ENCODE peak calls at places on chromosomes 1 and 21, in nine cellular contexts. N is spleen; J is effector memory CD8-positive, alpha-beta T cell; K is T1000; U is NCI-H1092; O is LHCN-M2; A is nephron progenitor cell; T is right cardiac atrium; E is pulmonary artery endothelial cell. Y is an unnamed sample.

GRCh38 chr1:22275626-22276395 is 132.9 kb upstream of the WNT4 start:
- DNase-seq in T (peak; percentile 40), J (peak; percentile 8), E (peak; percentile 17), K (no peak), A (peak; percentile 82), N (no peak), U (peak; percentile 35), O (peak; percentile 24), Y (peak; percentile 25)

GRCh38 chr1:218930879-218931278 is 242.8 kb upstream of the LYPLAL1 start:
- DNase-seq in T (no peak), K (peak; percentile 45), U (no peak), A (no peak), J (no peak), E (peak; percentile 84), N (no peak), O (peak; percentile 37), Y (no peak)

GRCh38 chr1:31571340-31572295 is 4.7 kb upstream of the TINAGL1 start:
- DNase-seq in N (peak; percentile 18), K (no peak), U (no peak), O (no peak), T (no peak), J (no peak), A (no peak), E (no peak), Y (no peak)

GRCh38 chr1:214901718-214902117 is 180.8 kb upstream of the KCNK2 start:
- DNase-seq in T (no peak), E (no peak), K (peak; percentile 10), O (peak; percentile 42), N (no peak), J (no peak), A (no peak), U (no peak), Y (no peak)

GRCh38 chr1:19091539-19091938 is 118.5 kb downstream of the UBR4 start:
- DNase-seq in T (no peak), O (peak; percentile 37), N (no peak), A (no peak), K (no peak), U (no peak), J (no peak), E (no peak), Y (no peak)

GRCh38 chr1:234781241-234782056 is 171.5 kb upstream of the IRF2BP2 start:
- DNase-seq in O (peak; percentile 26), E (no peak), T (no peak), J (no peak), N (no peak), K (no peak), U (no peak), A (no peak), Y (no peak)

GRCh38 chr21:25496825-25497482 is 110.3 kb downstream of the MRPL39 start:
- DNase-seq in J (no peak), K (no peak), E (no peak), O (no peak), T (no peak), U (no peak), A (no peak), N (no peak), Y (no peak)

GRCh38 chr21:41610042-41610839 is 102.3 kb upstream of the TMPRSS2 start:
- DNase-seq in N (no peak), A (peak; percentile 74), T (peak; percentile 63), E (peak; percentile 13), O (peak; percentile 48), J (no peak), K (no peak), U (peak; percentile 29), Y (peak; percentile 13)

GRCh38 chr1:62439652-62440371 is 3.0 kb downstream of the USP1 start:
- DNase-seq in E (no peak), K (no peak), J (no peak), T (no peak), U (no peak), O (no peak), N (no peak), A (no peak), Y (no peak)

GRCh38 chr1:32231843-32232432 is 9.7 kb downstream of the EIF3I start:
- DNase-seq in K (no peak), E (no peak), U (no peak), T (no peak), A (no peak), J (no peak), O (no peak), N (no peak), Y (no peak)

GRCh38 chr1:109425391-109425790 is 857 bp downstream of the PSMA5 start:
- DNase-seq in N (no peak), A (no peak), E (no peak), J (no peak), T (no peak), K (no peak), O (peak; percentile 6), U (no peak), Y (no peak)

GRCh38 chr1:246875041-246876026 is 56.4 kb downstream of the AHCTF1 start:
- DNase-seq in K (peak; percentile 4), N (no peak), J (no peak), T (no peak), E (no peak), A (no peak), O (peak; percentile 83), U (no peak), Y (no peak)

GRCh38 chr21:15224346-15225086 is 159.7 kb upstream of the NRIP1 start:
- DNase-seq in U (no peak), A (no peak), E (no peak), K (peak; percentile 27), J (no peak), N (no peak), T (no peak), O (peak; percentile 90), Y (no peak)

GRCh38 chr1:56645663-56646330 is 683 bp downstream of the PRKAA2 start:
- DNase-seq in E (no peak), A (peak; percentile 10), N (no peak), O (no peak), K (no peak), T (peak; percentile 19), J (no peak), U (no peak), Y (peak; percentile 37)

GRCh38 chr21:44255519-44255981 is 6.1 kb downstream of the DNMT3L start:
- DNase-seq in U (no peak), J (no peak), N (peak; percentile 54), A (no peak), E (no peak), K (no peak), O (no peak), T (no peak), Y (no peak)

GRCh38 chr1:1122078-1122811 is 6.4 kb upstream of the C1orf159 start:
- DNase-seq in O (peak; percentile 45), A (peak; percentile 88), N (peak; percentile 96), T (peak; percentile 87), K (peak; percentile 73), U (peak; percentile 15), E (peak; percentile 22), J (peak; percentile 81), Y (no peak)

GRCh38 chr1:19643113-19643512 is 998 bp upstream of the NBL1 start:
- DNase-seq in T (no peak), E (no peak), U (no peak), A (no peak), J (no peak), K (no peak), O (no peak), N (no peak), Y (no peak)

GRCh38 chr1:106366627-106367319 is 689.7 kb upstream of the PRMT6 start:
- DNase-seq in K (no peak), T (no peak), U (no peak), J (no peak), E (no peak), A (no peak), N (no peak), O (no peak), Y (no peak)

GRCh38 chr1:244239261-244239770 is 188.2 kb downstream of the ZBTB18 start:
- DNase-seq in A (no peak), N (no peak), U (no peak), O (peak; percentile 24), J (no peak), K (no peak), T (no peak), E (no peak), Y (no peak)

GRCh38 chr1:187928288-187928687 is 1099.5 kb downstream of the PLA2G4A start:
- DNase-seq in A (peak; percentile 29), K (no peak), N (no peak), U (no peak), J (no peak), T (no peak), O (peak; percentile 35), E (peak; percentile 15), Y (peak; percentile 23)

GRCh38 chr1:240192851-240193250 is 101.2 kb downstream of the FMN2 start:
- DNase-seq in A (no peak), J (no peak), N (no peak), E (no peak), K (no peak), O (no peak), U (no peak), T (no peak), Y (no peak)

GRCh38 chr21:32143222-32143939 is 135.5 kb downstream of the MIS18A start:
- DNase-seq in T (peak; percentile 38), N (no peak), U (no peak), A (no peak), K (no peak), E (no peak), J (no peak), O (no peak), Y (no peak)

GRCh38 chr1:16028237-16029002 is 6.6 kb downstream of the CLCNKA start:
- DNase-seq in J (no peak), N (no peak), U (no peak), A (no peak), K (no peak), T (no peak), E (no peak), O (no peak), Y (no peak)

GRCh38 chr21:33261635-33262034 is 4.5 kb upstream of the IL10RB start:
- DNase-seq in O (peak; percentile 70), N (no peak), J (no peak), K (no peak), T (no peak), A (no peak), E (no peak), U (no peak), Y (no peak)

GRCh38 chr1:204560590-204560989 is 44.4 kb downstream of the MDM4 start:
- DNase-seq in K (no peak), A (no peak), J (no peak), U (no peak), O (peak; percentile 29), N (no peak), E (no peak), T (no peak), Y (no peak)

GRCh38 chr1:152013664-152014237 is 20.1 kb upstream of the S100A10 start:
- DNase-seq in E (no peak), K (no peak), N (no peak), A (peak; percentile 44), U (no peak), O (peak; percentile 32), T (no peak), J (no peak), Y (no peak)

GRCh38 chr1:158329300-158329699 is 2.0 kb downstream of the CD1B start:
- DNase-seq in K (no peak), U (no peak), O (no peak), J (no peak), E (no peak), T (no peak), N (no peak), A (no peak), Y (no peak)

GRCh38 chr1:10575616-10576015 is 100.9 kb downstream of the PEX14 start:
- DNase-seq in O (peak; percentile 85), A (no peak), J (no peak), N (no peak), K (no peak), U (no peak), T (no peak), E (peak; percentile 47), Y (no peak)

GRCh38 chr1:230858918-230859819 is 9.2 kb downstream of the C1orf198 start:
- DNase-seq in N (no peak), T (peak; percentile 43), U (no peak), J (no peak), O (no peak), E (no peak), A (no peak), K (no peak), Y (no peak)

GRCh38 chr1:212565079-212565478 is 43.5 kb upstream of the ATF3 start:
- DNase-seq in O (peak; percentile 49), U (no peak), J (no peak), K (no peak), A (no peak), N (no peak), T (no peak), E (no peak), Y (no peak)

GRCh38 chr1:170162385-170163226 is 16.8 kb downstream of the NTMT2 start:
- DNase-seq in A (peak; percentile 26), K (peak; percentile 52), N (no peak), U (no peak), E (no peak), O (peak; percentile 97), T (peak; percentile 33), J (no peak), Y (no peak)